ENCODE peak calls at places on chromosomes 12 and 14, in five cellular contexts. R is DMS153, X is GM23248, J is NCI-H1092 treated with DMSO at 0.1 percent for 48 hours, D is EL. E is an unnamed sample.

GRCh38 chr14:60206837-60207533 is 41.8 kb upstream of the DHRS7 start:
- DNase-seq in J (no peak), X (no peak), D (no peak), R (no peak), E (no peak)

GRCh38 chr12:95790912-95791849 is 617 bp upstream of the NTN4 start:
- DNase-seq in J (peak), X (peak), D (peak), R (no peak), E (peak)

GRCh38 chr14:100438678-100439592 is 115.8 kb downstream of the SLC25A47 start:
- DNase-seq in J (no peak), D (peak), X (peak), R (no peak), E (peak)

GRCh38 chr12:92139634-92140555 is 5.8 kb downstream of the BTG1 start:
- DNase-seq in D (no peak), X (peak), J (no peak), R (no peak), E (no peak)

GRCh38 chr14:62234849-62235248 is 472.6 kb downstream of the SNAPC1 start:
- DNase-seq in J (no peak), R (no peak), D (no peak), X (no peak), E (no peak)

GRCh38 chr14:55354500-55354899 is 57.1 kb downstream of the ATG14 start:
- DNase-seq in R (peak), X (peak), J (peak), D (peak), E (peak)

GRCh38 chr12:12975322-12976077 is 23.5 kb upstream of the GPRC5D start:
- DNase-seq in R (no peak), X (peak), D (peak), J (no peak), E (peak)

GRCh38 chr12:100868487-100868886 is 73.9 kb downstream of the ANO4 start:
- DNase-seq in X (peak), R (no peak), D (peak), J (no peak), E (peak)

GRCh38 chr12:52175411-52176350 is 16.1 kb downstream of the KRT80 start:
- DNase-seq in D (no peak), X (no peak), R (peak), J (peak), E (no peak)

GRCh38 chr14:24258548-24259265 is 4.3 kb downstream of the TGM1 start:
- DNase-seq in J (no peak), R (no peak), X (no peak), D (no peak), E (no peak)

E was measured in AG20443.